ENCODE peak calls at places on chromosomes 16 and 17, in five cellular contexts. One of them, this sample, is unnamed.

GRCh38 chr17:45719335-45720071 is 64.6 kb upstream of the CRHR1 start:
- DNase-seq in breast epithelium: no peak
- DNase-seq in AG09319: peak
- DNase-seq in pancreas: no peak
- DNase-seq in OCI-LY7: no peak
- DNase-seq in this sample: no peak

GRCh38 chr16:55698331-55698730 is 42.5 kb downstream of the SLC6A2 start:
- DNase-seq in breast epithelium: no peak
- DNase-seq in AG09319: no peak
- DNase-seq in pancreas: no peak
- DNase-seq in OCI-LY7: no peak
- DNase-seq in this sample: no peak

GRCh38 chr17:69734656-69735055 is 320.2 kb downstream of the MAP2K6 start:
- DNase-seq in breast epithelium: no peak
- DNase-seq in AG09319: no peak
- DNase-seq in pancreas: no peak
- DNase-seq in OCI-LY7: no peak
- DNase-seq in this sample: no peak

GRCh38 chr17:78276098-78276497 is 44.7 kb downstream of the TMEM235 start:
- DNase-seq in breast epithelium: no peak
- DNase-seq in AG09319: no peak
- DNase-seq in pancreas: no peak
- DNase-seq in OCI-LY7: peak
- DNase-seq in this sample: no peak

GRCh38 chr17:41404024-41404651 is 6.7 kb upstream of the KRT31 start:
- DNase-seq in breast epithelium: peak
- DNase-seq in AG09319: peak
- DNase-seq in pancreas: no peak
- DNase-seq in OCI-LY7: no peak
- DNase-seq in this sample: peak

GRCh38 chr17:49977463-49978389 is 8.7 kb downstream of the DLX4 start:
- DNase-seq in breast epithelium: no peak
- DNase-seq in AG09319: no peak
- DNase-seq in pancreas: no peak
- DNase-seq in OCI-LY7: no peak
- DNase-seq in this sample: no peak

GRCh38 chr17:50593321-50593720 is 32.8 kb downstream of the CACNA1G start:
- DNase-seq in breast epithelium: no peak
- DNase-seq in AG09319: no peak
- DNase-seq in pancreas: peak
- DNase-seq in OCI-LY7: no peak
- DNase-seq in this sample: no peak

GRCh38 chr17:42683407-42684031 is 1.2 kb downstream of the CNTNAP1 start:
- DNase-seq in breast epithelium: no peak
- DNase-seq in AG09319: no peak
- DNase-seq in pancreas: no peak
- DNase-seq in OCI-LY7: no peak
- DNase-seq in this sample: peak

GRCh38 chr17:17220529-17220928 is 14.4 kb upstream of the PLD6 start:
- DNase-seq in breast epithelium: no peak
- DNase-seq in AG09319: no peak
- DNase-seq in pancreas: no peak
- DNase-seq in OCI-LY7: no peak
- DNase-seq in this sample: no peak

GRCh38 chr17:57080708-57081107 is 4.3 kb upstream of the AKAP1 start:
- DNase-seq in breast epithelium: no peak
- DNase-seq in AG09319: no peak
- DNase-seq in pancreas: no peak
- DNase-seq in OCI-LY7: no peak
- DNase-seq in this sample: no peak

GRCh38 chr16:11667221-11667823 is 933 bp upstream of the SNN start:
- DNase-seq in breast epithelium: no peak
- DNase-seq in AG09319: no peak
- DNase-seq in pancreas: no peak
- DNase-seq in OCI-LY7: no peak
- DNase-seq in this sample: no peak

GRCh38 chr16:28596840-28597691 is at the start of gene SULT1A2:
- DNase-seq in breast epithelium: peak
- DNase-seq in AG09319: no peak
- DNase-seq in pancreas: peak
- DNase-seq in OCI-LY7: no peak
- DNase-seq in this sample: no peak

GRCh38 chr16:56312556-56312955 is 112.8 kb downstream of the AMFR start:
- DNase-seq in breast epithelium: no peak
- DNase-seq in AG09319: no peak
- DNase-seq in pancreas: no peak
- DNase-seq in OCI-LY7: no peak
- DNase-seq in this sample: no peak

GRCh38 chr17:72407336-72408121 is 286.7 kb downstream of the SOX9 start:
- DNase-seq in breast epithelium: peak
- DNase-seq in AG09319: peak
- DNase-seq in pancreas: no peak
- DNase-seq in OCI-LY7: peak
- DNase-seq in this sample: no peak

GRCh38 chr16:51431517-51432241 is 280.6 kb upstream of the SALL1 start:
- DNase-seq in breast epithelium: no peak
- DNase-seq in AG09319: peak
- DNase-seq in pancreas: no peak
- DNase-seq in OCI-LY7: no peak
- DNase-seq in this sample: no peak

GRCh38 chr16:79599837-79600635 is 501 bp downstream of the MAF start:
- DNase-seq in breast epithelium: peak
- DNase-seq in AG09319: no peak
- DNase-seq in pancreas: peak
- DNase-seq in OCI-LY7: peak
- DNase-seq in this sample: peak

GRCh38 chr17:9646556-9646905 is 1.2 kb downstream of the USP43 start:
- DNase-seq in breast epithelium: no peak
- DNase-seq in AG09319: no peak
- DNase-seq in pancreas: no peak
- DNase-seq in OCI-LY7: no peak
- DNase-seq in this sample: no peak

DNA sequence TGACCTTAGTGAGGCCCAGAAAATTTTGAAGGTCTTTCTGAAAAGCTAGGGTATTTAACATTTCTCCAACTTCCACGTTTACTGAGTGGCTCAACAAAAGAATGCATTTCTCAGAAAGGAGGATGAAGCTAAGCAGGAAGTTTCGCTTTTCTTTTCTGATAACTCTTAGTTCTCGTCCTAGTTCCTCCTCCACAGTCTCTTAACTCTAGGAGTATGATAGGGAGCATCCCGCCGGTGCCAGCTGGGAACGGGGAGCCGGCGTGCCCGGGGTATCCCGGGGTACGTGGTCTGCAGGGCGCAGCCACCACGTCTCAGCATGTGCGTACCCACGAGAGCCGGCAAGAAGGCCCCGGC is 350 bp downstream of the KARS1 start:
- DNase-seq in breast epithelium: no peak
- DNase-seq in AG09319: no peak
- DNase-seq in pancreas: no peak
- DNase-seq in OCI-LY7: peak
- DNase-seq in this sample: no peak
- TF ChIP-seq CTCF in breast epithelium: no peak
- TF ChIP-seq CTCF in AG09319: no peak
- TF ChIP-seq CTCF in pancreas: no peak
- TF ChIP-seq CTCF in OCI-LY7: no peak
- TF ChIP-seq CTCF in this sample: no peak

DNA sequence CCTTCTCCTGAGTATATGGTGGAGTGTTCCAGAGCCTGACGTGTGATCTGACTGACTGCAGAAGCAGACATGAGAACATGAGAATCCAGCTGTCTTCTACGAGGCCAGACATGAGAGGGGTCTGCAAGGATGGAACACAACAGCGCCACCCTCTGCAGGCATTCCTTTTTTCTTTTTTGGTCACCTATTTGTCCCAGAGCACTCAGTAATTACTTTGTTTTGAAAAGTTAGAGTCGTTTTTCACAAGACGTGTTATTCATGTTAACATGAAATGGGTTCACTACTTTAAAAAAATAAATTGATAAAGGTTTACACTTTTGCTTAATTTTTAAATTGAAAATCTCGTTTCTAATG is 43.8 kb upstream of the ATP2A3 start:
- DNase-seq in breast epithelium: no peak
- DNase-seq in AG09319: no peak
- DNase-seq in pancreas: no peak
- DNase-seq in OCI-LY7: no peak
- DNase-seq in this sample: no peak
- TF ChIP-seq CTCF in breast epithelium: no peak
- TF ChIP-seq CTCF in AG09319: no peak
- TF ChIP-seq CTCF in pancreas: no peak
- TF ChIP-seq CTCF in OCI-LY7: peak
- TF ChIP-seq CTCF in this sample: no peak

DNA sequence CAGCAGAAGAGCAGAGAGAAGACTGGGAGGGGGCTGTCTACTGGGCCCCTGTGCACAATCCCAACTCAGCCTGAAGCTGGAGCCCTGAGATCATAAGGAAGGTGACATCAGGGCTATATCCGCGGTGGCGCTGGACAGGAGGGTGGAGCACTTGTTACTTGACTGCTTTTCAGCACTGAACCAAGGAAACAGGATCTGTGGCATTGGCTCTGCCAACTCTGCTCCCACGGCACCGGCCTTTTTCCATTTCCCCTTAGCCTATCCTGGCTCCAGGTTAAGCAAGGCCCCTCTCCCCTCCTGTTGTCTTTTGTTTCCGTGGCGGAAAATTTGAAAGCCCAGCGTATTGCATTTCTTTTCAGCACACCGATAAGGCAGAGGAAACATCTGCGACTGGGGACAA is 125.0 kb upstream of the IRX3 start:
- DNase-seq in breast epithelium: no peak
- DNase-seq in AG09319: no peak
- DNase-seq in pancreas: no peak
- DNase-seq in OCI-LY7: no peak
- DNase-seq in this sample: no peak
- TF ChIP-seq CTCF in breast epithelium: no peak
- TF ChIP-seq CTCF in AG09319: no peak
- TF ChIP-seq CTCF in pancreas: no peak
- TF ChIP-seq CTCF in OCI-LY7: no peak
- TF ChIP-seq CTCF in this sample: no peak

GRCh38 chr17:31446195-31446967 is 54.9 kb downstream of the RAB11FIP4 start:
- DNase-seq in breast epithelium: no peak
- DNase-seq in AG09319: no peak
- DNase-seq in pancreas: no peak
- DNase-seq in OCI-LY7: no peak
- DNase-seq in this sample: no peak
- TF ChIP-seq CTCF in breast epithelium: no peak
- TF ChIP-seq CTCF in AG09319: no peak
- TF ChIP-seq CTCF in pancreas: no peak
- TF ChIP-seq CTCF in OCI-LY7: peak
- TF ChIP-seq CTCF in this sample: no peak